ENCODE peak calls at places on chromosomes 5 and 9, in seven cellular contexts. U is naive thymus-derived CD4-positive, alpha-beta T cell; V is SK-N-SH; N is CD8-positive, alpha-beta T cell; Y is BJ; H is HCT116; K is Panc1. F is an unnamed sample.

GRCh38 chr5:167934561-167934971 is 356.9 kb upstream of the WWC1 start:
- DNase-seq in Y (no peak), U (no peak), N (no peak), V (no peak), H (no peak), K (no peak), F (no peak)

GRCh38 chr9:134660407-134660806 is 18.8 kb downstream of the COL5A1 start:
- DNase-seq in Y (no peak), H (peak; percentile 22), N (no peak), K (peak; percentile 10), V (no peak), U (no peak), F (no peak)

GRCh38 chr9:14027114-14027812 is 286.7 kb downstream of the NFIB start:
- DNase-seq in V (no peak), N (no peak), Y (no peak), U (no peak), K (no peak), H (no peak), F (no peak)

GRCh38 chr5:174065528-174066189 is 20.2 kb downstream of the NSG2 start:
- DNase-seq in Y (no peak), U (no peak), V (peak; percentile 63), K (no peak), N (no peak), H (no peak), F (no peak)

GRCh38 chr9:97475079-97475478 is 26.4 kb upstream of the TMOD1 start:
- DNase-seq in K (no peak), H (no peak), Y (peak; percentile 23), U (no peak), V (no peak), N (no peak), F (no peak)

GRCh38 chr5:118883396-118883795 is 105.0 kb downstream of the DTWD2 start:
- DNase-seq in N (no peak), K (no peak), H (no peak), V (no peak), U (no peak), Y (no peak), F (no peak)

GRCh38 chr9:130689937-130690700 is 3.5 kb upstream of the EXOSC2 start:
- DNase-seq in K (peak; percentile 80), V (peak; percentile 72), U (no peak), N (no peak), Y (peak; percentile 65), H (peak; percentile 69), F (no peak)

GRCh38 chr9:113274474-113275146 is 762 bp downstream of the CDC26 start:
- DNase-seq in K (peak; percentile 38), Y (no peak), H (peak; percentile 48), U (no peak), V (peak; percentile 57), N (no peak), F (peak; percentile 21)

GRCh38 chr5:58149345-58149744 is 310.5 kb downstream of the PLK2 start:
- DNase-seq in Y (no peak), H (no peak), V (no peak), N (no peak), U (no peak), K (no peak), F (no peak)

GRCh38 chr5:136615251-136615650 is 249.9 kb upstream of the TRPC7 start:
- DNase-seq in H (no peak), U (no peak), N (no peak), K (no peak), Y (no peak), V (no peak), F (no peak)

GRCh38 chr5:54519083-54519541 is 1.6 kb downstream of the SNX18 start:
- DNase-seq in V (no peak), K (no peak), Y (no peak), U (no peak), N (no peak), H (no peak), F (no peak)

GRCh38 chr9:115109486-115109885 is 8.5 kb downstream of the TNC start:
- DNase-seq in U (no peak), N (no peak), V (no peak), K (no peak), H (no peak), Y (no peak), F (peak; percentile 88)

GRCh38 chr5:170296036-170296934 is 1.3 kb downstream of the LCP2 start:
- DNase-seq in N (no peak), U (no peak), Y (no peak), H (no peak), V (no peak), K (no peak), F (no peak)

GRCh38 chr5:44943637-44944036 is 134.9 kb downstream of the MRPS30 start:
- DNase-seq in N (no peak), V (no peak), K (no peak), H (no peak), U (no peak), Y (no peak), F (no peak)

GRCh38 chr5:69415584-69415958 is 655 bp downstream of the MARVELD2 start:
- DNase-seq in V (no peak), N (no peak), U (no peak), Y (no peak), H (peak; percentile 7), K (no peak), F (no peak)

GRCh38 chr5:133890776-133891280 is 77.6 kb downstream of the C5orf15 start:
- DNase-seq in Y (no peak), V (no peak), H (no peak), N (no peak), U (no peak), K (no peak), F (no peak)

GRCh38 chr5:178420424-178420823 is 169.8 kb downstream of the COL23A1 start:
- DNase-seq in V (peak; percentile 49), U (no peak), Y (no peak), N (no peak), K (no peak), H (no peak), F (no peak)

GRCh38 chr5:138985256-138985655 is 110.1 kb upstream of the LRRTM2 start:
- DNase-seq in Y (no peak), U (no peak), V (no peak), H (no peak), N (no peak), K (no peak), F (no peak)

GRCh38 chr9:87270241-87271234 is 227.1 kb upstream of the DAPK1 start:
- DNase-seq in K (no peak), U (no peak), Y (no peak), V (peak; percentile 28), N (no peak), H (no peak), F (no peak)

GRCh38 chr5:173855995-173856656 is 32.0 kb upstream of the CPEB4 start:
- DNase-seq in H (no peak), V (no peak), K (no peak), N (no peak), Y (no peak), U (no peak), F (no peak)

GRCh38 chr5:127092690-127093089 is 19.4 kb upstream of the C5orf63 start:
- DNase-seq in K (no peak), H (no peak), U (no peak), V (peak; percentile 36), Y (no peak), N (no peak), F (no peak)

GRCh38 chr5:10018670-10019069 is 231.0 kb downstream of the ATPSCKMT start:
- DNase-seq in Y (peak; percentile 76), U (no peak), H (no peak), K (no peak), V (no peak), N (no peak), F (peak; percentile 80)

GRCh38 chr5:27516437-27516836 is 478.1 kb upstream of the CDH9 start:
- DNase-seq in H (no peak), U (no peak), N (no peak), K (no peak), Y (no peak), V (no peak), F (no peak)

GRCh38 chr9:136644343-136644592 is 18.4 kb upstream of the EGFL7 start:
- DNase-seq in H (no peak), Y (no peak), N (no peak), V (no peak), K (no peak), U (no peak), F (no peak)

GRCh38 chr5:69265931-69266330 is 31.2 kb downstream of the CDK7 start:
- DNase-seq in K (no peak), V (peak; percentile 27), Y (no peak), U (no peak), N (no peak), H (peak; percentile 13), F (no peak)

GRCh38 chr9:69564557-69564956 is 107.6 kb downstream of the APBA1 start:
- DNase-seq in H (no peak), N (no peak), V (no peak), U (no peak), Y (no peak), K (no peak), F (no peak)
- H3K27me3 ChIP-seq in H (peaks cover 21% of the 10 kb centered on the region), N (no peaks in the 10 kb centered on the region), V (no peaks in the 10 kb centered on the region), U (no peaks in the 10 kb centered on the region), Y (no peaks in the 10 kb centered on the region), K (no peaks in the 10 kb centered on the region), F (no peaks in the 10 kb centered on the region)

GRCh38 chr5:5494489-5495402 is 72.3 kb downstream of the ICE1 start:
- DNase-seq in Y (no peak), K (no peak), N (peak; percentile 71), V (peak; percentile 24), H (peak; percentile 55), U (peak; percentile 80), F (no peak)
- H3K4me3 ChIP-seq in Y (peak overlapping the region; percentile 7), K (peak overlapping the region; percentile 23), N (peak overlapping the region; percentile 23), V (no peak overlapping the region), H (no peak overlapping the region), U (peak overlapping the region; percentile 21), F (no peak overlapping the region)

DNA sequence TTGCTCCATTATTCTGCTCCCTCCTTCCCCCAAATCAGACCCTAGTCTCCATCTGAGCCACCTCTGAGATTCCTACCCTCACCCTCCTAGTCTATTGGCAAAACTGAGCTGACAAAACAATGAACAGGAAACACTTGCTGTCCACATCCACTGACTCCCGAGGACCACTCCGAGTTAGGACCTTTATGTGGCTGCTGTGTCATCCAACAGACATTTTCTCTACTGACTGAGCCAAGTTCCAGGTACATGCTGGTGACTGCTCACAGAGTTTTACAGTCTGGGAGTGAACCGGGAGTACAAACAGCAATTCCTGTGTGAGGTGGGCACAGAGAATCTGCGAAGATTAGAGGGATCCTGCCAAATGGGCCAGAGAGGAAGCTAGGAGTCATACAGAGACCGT is 39.2 kb downstream of the CFAP90 start:
- DNase-seq in N (no peak), Y (no peak), K (no peak), V (no peak), U (no peak), H (no peak), F (no peak)
- H3K27me3 ChIP-seq in N (no peaks in the 10 kb centered on the region), Y (no peaks in the 10 kb centered on the region), K (peaks cover 7% of the 10 kb centered on the region), V (peaks cover 22% of the 10 kb centered on the region), U (no peaks in the 10 kb centered on the region), H (peaks cover 27% of the 10 kb centered on the region), F (peaks cover 4% of the 10 kb centered on the region)

GRCh38 chr5:140109818-140110733 is 3.8 kb upstream of the PURA start:
- DNase-seq in Y (no peak), N (no peak), U (no peak), V (no peak), K (no peak), H (no peak), F (no peak)

GRCh38 chr5:140108093-140109049 is 5.5 kb upstream of the PURA start:
- DNase-seq in N (no peak), K (no peak), V (peak; percentile 58), U (peak; percentile 75), H (no peak), Y (no peak), F (no peak)

GRCh38 chr5:140111043-140111858 is 2.7 kb upstream of the PURA start:
- DNase-seq in N (no peak), K (no peak), V (no peak), Y (no peak), U (no peak), H (no peak), F (no peak)

GRCh38 chr5:140107312-140108092 is 6.4 kb upstream of the PURA start:
- DNase-seq in N (peak; percentile 88), Y (peak; percentile 51), U (peak; percentile 87), V (peak; percentile 95), K (no peak), H (peak; percentile 88), F (no peak)

GRCh38 chr5:140109050-140109817 is 4.7 kb upstream of the PURA start:
- DNase-seq in H (no peak), U (no peak), V (no peak), Y (no peak), K (no peak), N (no peak), F (no peak)
- H3K4me3 ChIP-seq in H (peak overlapping the region; percentile 94), U (peak overlapping the region; percentile 80), V (peak overlapping the region; percentile 79), Y (peak overlapping the region; percentile 94), K (peak overlapping the region; percentile 87), N (peak overlapping the region; percentile 81), F (peak overlapping the region; percentile 63)

F was measured in kidney epithelial cell.